ENCODE peak calls at places on chromosomes 13 and 19, in eight cellular contexts. H, O, A, Q, K, T, W and Y are unnamed samples.

GRCh38 chr19:16593181-16593580 is 21.0 kb upstream of the SLC35E1 start:
- DNase-seq in H (no peak), O (no peak), A (no peak), Q (no peak), K (no peak), T (no peak), W (no peak), Y (no peak)

GRCh38 chr13:113220877-113221276 is 11.5 kb downstream of the CUL4A start:
- DNase-seq in H (no peak), O (no peak), A (no peak), Q (no peak), K (no peak), T (no peak), W (no peak), Y (no peak)

GRCh38 chr19:16400911-16401675 is 70.7 kb downstream of the EPS15L1 start:
- DNase-seq in H (no peak), O (no peak), A (no peak), Q (no peak), K (no peak), T (peak), W (no peak), Y (no peak)

GRCh38 chr13:38753878-38754277 is 67.0 kb downstream of the FREM2 start:
- DNase-seq in H (no peak), O (no peak), A (no peak), Q (no peak), K (no peak), T (no peak), W (no peak), Y (no peak)

GRCh38 chr19:18339703-18340102 is 695 bp upstream of the PGPEP1 start:
- DNase-seq in H (no peak), O (peak), A (peak), Q (no peak), K (no peak), T (no peak), W (no peak), Y (peak)

GRCh38 chr13:111865826-111866225 is 201.1 kb upstream of the SOX1 start:
- DNase-seq in H (no peak), O (no peak), A (no peak), Q (no peak), K (no peak), T (no peak), W (no peak), Y (no peak)

GRCh38 chr13:46664195-46664594 is 111.2 kb downstream of the LRCH1 start:
- DNase-seq in H (no peak), O (no peak), A (no peak), Q (no peak), K (no peak), T (no peak), W (no peak), Y (no peak)

GRCh38 chr19:41369769-41370168 is 5.8 kb upstream of the B9D2 start:
- DNase-seq in H (no peak), O (no peak), A (no peak), Q (no peak), K (no peak), T (no peak), W (no peak), Y (no peak)

GRCh38 chr13:35283856-35284255 is 192.6 kb downstream of the MAB21L1 start:
- DNase-seq in H (no peak), O (no peak), A (peak), Q (no peak), K (no peak), T (no peak), W (no peak), Y (no peak)

GRCh38 chr13:98326274-98326673 is 149.2 kb upstream of the RNF113B start:
- DNase-seq in H (no peak), O (no peak), A (no peak), Q (no peak), K (no peak), T (no peak), W (no peak), Y (no peak)

GRCh38 chr13:64723735-64724134 is 2506.4 kb downstream of the PCDH9 start:
- DNase-seq in H (peak), O (no peak), A (no peak), Q (no peak), K (no peak), T (no peak), W (no peak), Y (no peak)

GRCh38 chr19:34837262-34837661 is 64.2 kb upstream of the ZNF599 start:
- DNase-seq in H (no peak), O (no peak), A (no peak), Q (no peak), K (no peak), T (peak), W (no peak), Y (no peak)

GRCh38 chr19:5839312-5840017 is at the start of gene FUT6:
- DNase-seq in H (no peak), O (peak), A (no peak), Q (no peak), K (no peak), T (no peak), W (no peak), Y (peak)

GRCh38 chr19:5154799-5155426 is 185.7 kb downstream of the PTPRS start:
- DNase-seq in H (no peak), O (no peak), A (no peak), Q (no peak), K (no peak), T (peak), W (no peak), Y (no peak)

GRCh38 chr13:112943309-112944125 is 25.5 kb upstream of the MCF2L start:
- DNase-seq in H (no peak), O (peak), A (peak), Q (no peak), K (no peak), T (peak), W (peak), Y (peak)

GRCh38 chr19:46841458-46842083 is 9.1 kb downstream of the AP2S1 start:
- DNase-seq in H (no peak), O (no peak), A (peak), Q (no peak), K (no peak), T (peak), W (no peak), Y (no peak)